ENCODE peak calls at places on chromosome X, in nine cellular contexts. J, B, H, T, W, S, X, O and I are unnamed samples. For H3K4me1, the result is how much of the 10 kb centered on the place peaks cover.

GRCh38 chrX:84363674-84364073 is 138.6 kb downstream of the HDX start:
- DNase-seq in H (no peak), B (no peak), S (no peak), T (peak), X (no peak), J (no peak), W (no peak), O (no peak), I (no peak)

GRCh38 chrX:139508099-139508498 is 22.4 kb upstream of the F9 start:
- DNase-seq in B (no peak), J (no peak), W (no peak), X (no peak), S (no peak), T (no peak), O (no peak), H (no peak), I (no peak)

GRCh38 chrX:9919632-9920172 is 47.5 kb upstream of the CLDN34 start:
- DNase-seq in T (no peak), J (no peak), B (no peak), X (no peak), O (no peak), H (no peak), S (no peak), W (no peak), I (no peak)

GRCh38 chrX:810186-810585 is 179.6 kb downstream of the SHOX start:
- DNase-seq in S (no peak), W (no peak), B (no peak), H (no peak), X (no peak), J (peak), O (no peak), T (no peak), I (no peak)

GRCh38 chrX:131729295-131729694 is 185.4 kb downstream of the OR13H1 start:
- DNase-seq in T (no peak), O (peak), B (peak), H (no peak), W (peak), J (peak), X (peak), S (peak), I (no peak)

GRCh38 chrX:3141031-3141430 is 99.8 kb downstream of the ARSF start:
- DNase-seq in W (no peak), T (peak), B (no peak), O (no peak), H (no peak), X (no peak), J (no peak), S (no peak), I (no peak)

GRCh38 chrX:109384569-109385174 is 97.2 kb downstream of the GUCY2F start:
- DNase-seq in S (no peak), T (peak), X (no peak), H (no peak), O (no peak), W (no peak), B (no peak), J (no peak), I (no peak)

GRCh38 chrX:72621163-72621562 is 48.5 kb upstream of the HDAC8 start:
- DNase-seq in B (no peak), O (no peak), J (no peak), W (no peak), T (peak), H (no peak), X (no peak), S (no peak), I (no peak)

GRCh38 chrX:122475306-122475705 is 708.8 kb upstream of the GRIA3 start:
- DNase-seq in J (no peak), W (no peak), H (no peak), S (no peak), B (no peak), O (no peak), T (peak), X (no peak), I (no peak)

GRCh38 chrX:139724626-139725025 is 16.7 kb upstream of the MCF2 start:
- DNase-seq in O (no peak), B (no peak), X (no peak), W (no peak), T (no peak), J (no peak), S (no peak), H (no peak), I (no peak)

GRCh38 chrX:130304587-130305368 is 34.9 kb upstream of the SLC25A14 start:
- DNase-seq in H (no peak), X (no peak), S (no peak), J (no peak), T (no peak), O (no peak), W (no peak), B (no peak), I (no peak)

GRCh38 chrX:136936183-136936549 is 55.6 kb upstream of the RBMX start:
- DNase-seq in T (no peak), S (no peak), X (no peak), O (no peak), B (no peak), W (no peak), H (no peak), J (no peak), I (no peak)

GRCh38 chrX:136185409-136186022 is 38.2 kb downstream of the FHL1 start:
- DNase-seq in S (no peak), H (no peak), B (no peak), O (no peak), W (no peak), X (peak), T (peak), J (no peak), I (no peak)

GRCh38 chrX:19225906-19226305 is 103.6 kb upstream of the ADGRG2 start:
- DNase-seq in H (no peak), O (no peak), T (no peak), W (no peak), S (no peak), J (no peak), B (no peak), X (no peak), I (no peak)

GRCh38 chrX:48791063-48791820 is 4.9 kb downstream of the GATA1 start:
- DNase-seq in B (no peak), X (no peak), S (no peak), T (no peak), J (no peak), O (no peak), H (no peak), W (no peak), I (no peak)

DNA sequence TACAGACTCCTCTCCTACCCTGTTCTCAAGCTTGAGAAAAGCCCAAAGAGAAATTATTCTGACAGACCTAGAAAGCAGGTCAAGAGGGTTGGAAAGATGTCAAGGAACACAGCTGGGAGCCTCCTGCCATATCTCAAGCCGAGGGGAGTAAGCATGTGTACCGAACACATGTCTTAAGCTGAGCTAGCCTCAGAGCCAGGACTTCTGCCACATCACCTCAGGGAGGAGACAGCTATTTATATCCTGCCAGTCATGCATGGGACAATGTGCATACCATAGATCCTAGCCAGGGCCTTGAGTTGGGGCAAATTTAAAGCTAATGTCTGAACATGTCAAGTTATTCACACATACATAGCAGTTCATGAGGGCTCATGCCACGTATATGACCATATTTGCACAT is 11.8 kb downstream of the TMEM31 start:
- DNase-seq in T (peak), X (no peak), W (no peak), S (no peak), B (no peak), J (no peak), O (no peak), H (no peak), I (no peak)
- H3K4me3 ChIP-seq in T (no peak), X (no peak), W (no peak), S (no peak), B (no peak), J (no peak), O (no peak), H (no peak), I (no peak)

DNA sequence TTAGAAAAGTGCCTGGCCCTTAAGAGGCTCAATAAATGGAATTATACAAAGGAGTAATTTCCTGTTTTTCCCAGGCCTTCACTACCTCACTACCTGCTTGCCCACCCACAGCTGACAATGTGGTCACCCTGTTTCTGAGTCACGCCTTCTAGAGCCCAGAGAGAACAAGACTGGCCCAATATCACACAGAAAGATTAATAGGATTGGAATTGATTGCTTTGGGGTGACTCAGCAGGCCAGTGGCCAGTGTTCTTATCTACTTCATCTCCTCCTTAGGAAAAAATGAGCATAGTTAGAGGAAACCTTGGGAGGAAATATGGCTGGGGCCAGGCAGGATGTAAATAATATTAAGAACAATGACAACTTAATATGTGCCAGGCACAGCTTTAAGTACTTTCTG is 4.5 kb upstream of the FGF16 start:
- DNase-seq in T (peak), B (no peak), W (no peak), X (peak), S (no peak), O (no peak), H (no peak), J (no peak), I (no peak)
- H3K4me1 ChIP-seq in T (under half), B (under half), W (under half), X (under half), S (under half), O (under half), H (under half), J (under half), I (under half)

GRCh38 chrX:154547245-154548027 is at the start of gene IKBKG:
- DNase-seq in B (peak), O (peak), H (peak), T (peak), X (peak), J (no peak), W (peak), S (peak), I (peak)
- H3K27ac ChIP-seq in B (peak), O (peak), H (peak), T (peak), X (peak), J (peak), W (peak), S (peak), I (peak)

GRCh38 chrX:25021132-25021498 is 5.3 kb upstream of the ARX start:
- DNase-seq in X (no peak), T (no peak), O (no peak), S (no peak), W (no peak), B (no peak), J (no peak), H (no peak), I (no peak)

GRCh38 chrX:25018682-25019081 is 2.9 kb upstream of the ARX start:
- DNase-seq in H (no peak), S (no peak), X (no peak), B (no peak), W (no peak), O (no peak), T (no peak), J (no peak), I (no peak)

GRCh38 chrX:25022499-25023325 is 6.9 kb upstream of the ARX start:
- DNase-seq in X (no peak), J (no peak), W (no peak), O (no peak), H (no peak), S (no peak), T (no peak), B (no peak), I (no peak)

GRCh38 chrX:25019707-25020390 is 4.1 kb upstream of the ARX start:
- DNase-seq in H (no peak), O (no peak), J (no peak), B (no peak), S (no peak), W (no peak), T (no peak), X (no peak), I (no peak)

DNA sequence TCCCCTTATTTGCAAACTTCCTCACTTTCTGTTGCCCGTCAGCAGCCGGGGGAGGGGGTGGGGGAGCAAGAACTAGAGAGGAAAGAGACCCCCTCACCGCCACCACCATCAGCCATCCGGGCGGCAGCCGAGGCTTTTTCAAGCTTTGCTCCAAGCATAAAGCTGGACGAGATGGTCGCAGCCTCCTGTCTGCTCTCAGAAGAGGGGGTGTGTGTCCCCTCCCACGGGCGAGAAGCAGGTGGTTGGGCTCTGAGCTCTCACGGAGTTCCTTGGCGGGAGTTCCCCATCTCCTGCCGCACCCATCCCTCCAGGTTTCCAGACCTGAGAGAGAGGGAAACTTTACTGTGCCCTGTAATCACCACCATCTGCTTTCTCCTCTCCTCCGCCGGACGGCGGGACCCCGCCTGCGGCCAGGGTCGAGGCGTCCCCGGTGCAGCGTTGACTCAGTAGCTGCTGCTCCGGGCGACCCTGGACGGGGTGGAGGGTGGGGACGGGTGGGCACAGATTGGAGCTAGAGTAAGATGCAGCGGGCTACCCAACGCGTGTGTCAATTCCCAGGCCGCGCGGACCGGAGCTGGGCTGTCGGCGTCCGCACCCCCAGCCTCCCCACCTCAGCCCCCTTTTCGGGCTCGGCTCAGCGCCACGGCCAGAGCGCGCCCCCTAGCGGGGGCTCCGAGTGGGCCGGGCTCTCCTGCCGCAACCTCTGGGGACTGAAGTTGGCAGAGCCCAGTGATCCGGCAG is 4.8 kb upstream of the ARX start:
- DNase-seq in H (no peak), T (no peak), W (no peak), J (no peak), B (no peak), O (no peak), X (no peak), S (peak), I (no peak)
- H3K4me3 ChIP-seq in H (peak), T (no peak), W (no peak), J (no peak), B (no peak), O (no peak), X (no peak), S (no peak), I (no peak)

GRCh38 chrX:40148189-40148438 is 50.4 kb upstream of the BCOR start:
- DNase-seq in B (no peak), J (no peak), W (no peak), O (no peak), S (no peak), T (no peak), X (no peak), H (no peak), I (no peak)
- H3K4me1 ChIP-seq in B (under half), J (half or more), W (under half), O (under half), S (under half), T (under half), X (under half), H (under half), I (under half)